ENCODE peak calls at places on chromosome 14, in six cellular contexts. G is lung, L is right atrium auricular region, O is left ventricle myocardium inferior, Q is suprapubic skin, C is aorta. V is an unnamed sample.

GRCh38 chr14:75301666-75302325 is 23.2 kb downstream of the FOS start:
- DNase-seq in G (no peak), L (peak; percentile 68), O (peak; percentile 54), Q (peak; percentile 71), C (peak; percentile 76), V (peak; percentile 91)

GRCh38 chr14:42174357-42174756 is 567.7 kb downstream of the LRFN5 start:
- DNase-seq in G (no peak), L (no peak), O (no peak), Q (no peak), C (no peak), V (no peak)

GRCh38 chr14:44657688-44658388 is 150.8 kb upstream of the FSCB start:
- DNase-seq in G (no peak), L (no peak), O (no peak), Q (no peak), C (no peak), V (peak; percentile 1)

GRCh38 chr14:32509632-32510187 is 180.6 kb downstream of the AKAP6 start:
- DNase-seq in G (peak; percentile 32), L (peak; percentile 76), O (peak; percentile 55), Q (peak; percentile 70), C (peak; percentile 90), V (no peak)

GRCh38 chr14:75751291-75751690 is 90.2 kb downstream of the TTLL5 start:
- DNase-seq in G (no peak), L (no peak), O (no peak), Q (no peak), C (no peak), V (no peak)

GRCh38 chr14:82704218-82704617 is 1170.6 kb upstream of the SEL1L start:
- DNase-seq in G (no peak), L (no peak), O (no peak), Q (no peak), C (no peak), V (no peak)

GRCh38 chr14:104287301-104288009 is 149.1 kb downstream of the KIF26A start:
- DNase-seq in G (no peak), L (no peak), O (peak; percentile 5), Q (peak; percentile 30), C (peak; percentile 46), V (no peak)

GRCh38 chr14:104980601-104981531 is 2.7 kb upstream of the AHNAK2 start:
- DNase-seq in G (no peak), L (no peak), O (no peak), Q (peak; percentile 60), C (peak; percentile 69), V (no peak)

GRCh38 chr14:76109087-76109880 is 42.4 kb upstream of the GPATCH2L start:
- DNase-seq in G (no peak), L (no peak), O (no peak), Q (no peak), C (no peak), V (no peak)

GRCh38 chr14:96105089-96105920 is 66.1 kb downstream of the C14orf132 start:
- DNase-seq in G (no peak), L (no peak), O (no peak), Q (no peak), C (peak; percentile 57), V (no peak)

GRCh38 chr14:50062438-50063039 is 53.8 kb downstream of the VCPKMT start:
- DNase-seq in G (no peak), L (no peak), O (no peak), Q (no peak), C (no peak), V (peak; percentile 87)

GRCh38 chr14:92613008-92613658 is 99.6 kb downstream of the RIN3 start:
- DNase-seq in G (peak; percentile 55), L (no peak), O (peak; percentile 33), Q (no peak), C (no peak), V (peak; percentile 26)

GRCh38 chr14:76024211-76024907 is 38.8 kb downstream of the IFT43 start:
- DNase-seq in G (no peak), L (no peak), O (no peak), Q (no peak), C (no peak), V (no peak)

GRCh38 chr14:49173765-49174373 is 412.3 kb downstream of the RPS29 start:
- DNase-seq in G (peak; percentile 49), L (no peak), O (no peak), Q (no peak), C (no peak), V (peak; percentile 66)

GRCh38 chr14:59566725-59567124 is 9.9 kb downstream of the CCDC175 start:
- DNase-seq in G (no peak), L (no peak), O (no peak), Q (no peak), C (no peak), V (no peak)

GRCh38 chr14:80213602-80214001 is 2.3 kb upstream of the DIO2 start:
- DNase-seq in G (no peak), L (no peak), O (no peak), Q (no peak), C (no peak), V (peak; percentile 13)

GRCh38 chr14:56199095-56199975 is 81.1 kb downstream of the PELI2 start:
- DNase-seq in G (no peak), L (peak; percentile 80), O (no peak), Q (peak; percentile 68), C (no peak), V (peak; percentile 27)

GRCh38 chr14:68627868-68628604 is 164.8 kb downstream of the ZFP36L1 start:
- DNase-seq in G (no peak), L (no peak), O (peak; percentile 60), Q (no peak), C (peak; percentile 74), V (peak; percentile 64)

GRCh38 chr14:49586673-49587460 is 687 bp upstream of the RPS29 start:
- DNase-seq in G (no peak), L (no peak), O (no peak), Q (no peak), C (no peak), V (peak; percentile 77)

GRCh38 chr14:103391048-103391447 is 5.8 kb downstream of the MARK3 start:
- DNase-seq in G (no peak), L (peak; percentile 54), O (no peak), Q (no peak), C (no peak), V (peak; percentile 44)

DNA sequence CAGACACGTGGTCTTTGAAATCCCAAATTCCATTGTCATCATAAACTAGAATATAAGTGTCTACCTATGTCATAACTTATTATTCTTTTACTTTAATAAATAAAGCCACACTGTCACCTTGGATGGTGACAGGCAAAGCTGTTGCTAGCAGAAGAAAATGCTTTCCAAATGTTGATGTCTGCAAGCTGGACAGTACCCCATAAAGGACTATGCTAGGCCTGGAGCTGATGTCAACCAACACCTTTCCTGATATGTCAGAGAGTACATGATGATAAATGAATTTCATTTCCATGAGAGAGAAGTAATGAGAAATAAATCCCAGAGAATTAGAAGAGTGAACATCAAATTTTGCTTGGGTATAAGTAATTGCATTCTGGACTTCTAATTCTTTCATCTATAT is 17.4 kb upstream of the SRP54 start:
- DNase-seq in G (no peak), L (no peak), O (no peak), Q (no peak), C (no peak), V (no peak)
- H3K36me3 ChIP-seq in G (peaks cover 9% of the 10 kb centered on the region), L (peaks cover 17% of the 10 kb centered on the region), O (peaks cover 16% of the 10 kb centered on the region), Q (peaks cover 13% of the 10 kb centered on the region), C (peaks cover 2% of the 10 kb centered on the region), V (peaks cover 6% of the 10 kb centered on the region)

GRCh38 chr14:99348816-99349609 is 77.0 kb upstream of the BCL11B start:
- DNase-seq in G (no peak), L (no peak), O (no peak), Q (peak; percentile 43), C (peak; percentile 46), V (no peak)

GRCh38 chr14:99352688-99353280 is 80.8 kb upstream of the BCL11B start:
- DNase-seq in G (no peak), L (no peak), O (no peak), Q (peak; percentile 52), C (peak; percentile 57), V (no peak)

GRCh38 chr14:99349721-99350495 is 77.9 kb upstream of the BCL11B start:
- DNase-seq in G (no peak), L (no peak), O (no peak), Q (peak; percentile 52), C (peak; percentile 54), V (no peak)

GRCh38 chr14:99351166-99352007 is 79.4 kb upstream of the BCL11B start:
- DNase-seq in G (no peak), L (no peak), O (no peak), Q (peak; percentile 30), C (peak; percentile 57), V (no peak)

GRCh38 chr14:99350751-99351150 is 78.8 kb upstream of the BCL11B start:
- DNase-seq in G (no peak), L (no peak), O (no peak), Q (peak; percentile 49), C (peak; percentile 41), V (no peak)
- H3K27ac ChIP-seq in G (no peak overlapping the region), L (no peak overlapping the region), O (no peak overlapping the region), Q (no peak overlapping the region), C (no peak overlapping the region), V (no peak overlapping the region)

GRCh38 chr14:100567877-100568163 is 19.4 kb downstream of the BEGAIN start:
- DNase-seq in G (no peak), L (no peak), O (no peak), Q (no peak), C (no peak), V (no peak)
- H3K4me3 ChIP-seq in G (no peak overlapping the region), L (peak overlapping the region; percentile 54), O (peak overlapping the region; percentile 68), Q (peak overlapping the region; percentile 53), C (peak overlapping the region; percentile 33), V (no peak overlapping the region)

GRCh38 chr14:90645842-90646443 is 170.3 kb downstream of the TTC7B start:
- DNase-seq in G (peak; percentile 64), L (no peak), O (no peak), Q (no peak), C (no peak), V (peak; percentile 45)
- H3K36me3 ChIP-seq in G (peaks cover 11% of the 10 kb centered on the region), L (peaks cover 7% of the 10 kb centered on the region), O (peaks cover 24% of the 10 kb centered on the region), Q (no peaks in the 10 kb centered on the region), C (peaks cover 2% of the 10 kb centered on the region), V (no peaks in the 10 kb centered on the region)

GRCh38 chr14:64715628-64716412 is 11.6 kb downstream of the PLEKHG3 start:
- DNase-seq in G (no peak), L (no peak), O (no peak), Q (peak; percentile 78), C (peak; percentile 76), V (no peak)

GRCh38 chr14:64713677-64714076 is 9.5 kb downstream of the PLEKHG3 start:
- DNase-seq in G (no peak), L (no peak), O (no peak), Q (no peak), C (no peak), V (no peak)

GRCh38 chr14:64715146-64715627 is 11.0 kb downstream of the PLEKHG3 start:
- DNase-seq in G (no peak), L (no peak), O (no peak), Q (peak; percentile 29), C (no peak), V (no peak)

GRCh38 chr14:64717870-64718269 is 13.6 kb downstream of the PLEKHG3 start:
- DNase-seq in G (no peak), L (no peak), O (no peak), Q (peak; percentile 71), C (peak; percentile 67), V (peak; percentile 56)

GRCh38 chr14:64714432-64715025 is 10.3 kb downstream of the PLEKHG3 start:
- DNase-seq in G (no peak), L (no peak), O (no peak), Q (peak; percentile 15), C (no peak), V (no peak)
- H3K27ac ChIP-seq in G (no peak overlapping the region), L (no peak overlapping the region), O (peak overlapping the region; percentile 60), Q (peak overlapping the region; percentile 78), C (peak overlapping the region; percentile 50), V (no peak overlapping the region)